ENCODE peak calls at places on chromosomes 16 and 17, in five cellular contexts. One of them, this sample, is unnamed.

GRCh38 chr16:11004351-11004750 is 60.0 kb downstream of the CLEC16A start:
- DNase-seq in NCI-H1436: no peak
- DNase-seq in GM12864: no peak
- DNase-seq in 8988T: no peak
- DNase-seq in NCI-H187 treated with DMSO at 0.1 percent for 48 hours: no peak
- DNase-seq in this sample: no peak

GRCh38 chr16:89697616-89698331 is 3.7 kb downstream of the SPATA2L start:
- DNase-seq in NCI-H1436: no peak
- DNase-seq in GM12864: no peak
- DNase-seq in 8988T: peak; percentile 67
- DNase-seq in NCI-H187 treated with DMSO at 0.1 percent for 48 hours: no peak
- DNase-seq in this sample: peak; percentile 84

GRCh38 chr17:41529491-41529915 is 1.4 kb upstream of the KRT19 start:
- DNase-seq in NCI-H1436: no peak
- DNase-seq in GM12864: no peak
- DNase-seq in 8988T: no peak
- DNase-seq in NCI-H187 treated with DMSO at 0.1 percent for 48 hours: no peak
- DNase-seq in this sample: no peak

GRCh38 chr16:64278196-64278595 is 843.7 kb downstream of the CDH11 start:
- DNase-seq in NCI-H1436: no peak
- DNase-seq in GM12864: no peak
- DNase-seq in 8988T: no peak
- DNase-seq in NCI-H187 treated with DMSO at 0.1 percent for 48 hours: no peak
- DNase-seq in this sample: no peak

GRCh38 chr17:58352843-58353719 is 1.1 kb upstream of the SUPT4H1 start:
- DNase-seq in NCI-H1436: no peak
- DNase-seq in GM12864: no peak
- DNase-seq in 8988T: no peak
- DNase-seq in NCI-H187 treated with DMSO at 0.1 percent for 48 hours: no peak
- DNase-seq in this sample: peak; percentile 76

GRCh38 chr16:66928702-66929388 is 3.5 kb upstream of the RRAD start:
- DNase-seq in NCI-H1436: no peak
- DNase-seq in GM12864: no peak
- DNase-seq in 8988T: no peak
- DNase-seq in NCI-H187 treated with DMSO at 0.1 percent for 48 hours: no peak
- DNase-seq in this sample: no peak

GRCh38 chr17:34727601-34728000 is 148.2 kb downstream of the TMEM132E start:
- DNase-seq in NCI-H1436: no peak
- DNase-seq in GM12864: no peak
- DNase-seq in 8988T: no peak
- DNase-seq in NCI-H187 treated with DMSO at 0.1 percent for 48 hours: no peak
- DNase-seq in this sample: no peak

GRCh38 chr16:26569793-26570192 is 496.9 kb upstream of the C16orf82 start:
- DNase-seq in NCI-H1436: peak; percentile 45
- DNase-seq in GM12864: no peak
- DNase-seq in 8988T: no peak
- DNase-seq in NCI-H187 treated with DMSO at 0.1 percent for 48 hours: no peak
- DNase-seq in this sample: no peak

GRCh38 chr17:44826123-44826790 is 3.8 kb downstream of the GJC1 start:
- DNase-seq in NCI-H1436: no peak
- DNase-seq in GM12864: no peak
- DNase-seq in 8988T: no peak
- DNase-seq in NCI-H187 treated with DMSO at 0.1 percent for 48 hours: no peak
- DNase-seq in this sample: no peak

GRCh38 chr16:82917886-82918595 is 291.3 kb downstream of the CDH13 start:
- DNase-seq in NCI-H1436: no peak
- DNase-seq in GM12864: no peak
- DNase-seq in 8988T: no peak
- DNase-seq in NCI-H187 treated with DMSO at 0.1 percent for 48 hours: no peak
- DNase-seq in this sample: no peak

GRCh38 chr16:1981398-1981836 is at the start of gene NOXO1:
- DNase-seq in NCI-H1436: no peak
- DNase-seq in GM12864: no peak
- DNase-seq in 8988T: no peak
- DNase-seq in NCI-H187 treated with DMSO at 0.1 percent for 48 hours: no peak
- DNase-seq in this sample: peak; percentile 43

GRCh38 chr16:52069866-52070265 is 477.1 kb downstream of the TOX3 start:
- DNase-seq in NCI-H1436: peak; percentile 62
- DNase-seq in GM12864: no peak
- DNase-seq in 8988T: no peak
- DNase-seq in NCI-H187 treated with DMSO at 0.1 percent for 48 hours: no peak
- DNase-seq in this sample: peak; percentile 81